ENCODE peak calls at places on chromosomes 13 and 19, in ten cellular contexts. U is COR-L47; X is thoracic aorta; W is ovary; V is head of caudate nucleus; C is heart right ventricle; K is aorta; D is AG04450; Q is stimulated activated CD4-positive, alpha-beta T cell treated with anti-CD3 and anti-CD28 coated beads, Interleukin-4, amount 100 ng/mL, for 1 hour; L is LoVo. H is an unnamed sample.
A peak's percentile ranks its signal among the peaks of the same experiment; 100 is the strongest.

GRCh38 chr19:51637362-51637978 is 7.3 kb upstream of the SIGLEC5 start:
- DNase-seq in C (no peak), K (no peak), X (no peak), V (no peak), W (no peak), U (no peak), L (no peak), Q (no peak), D (no peak), H (no peak)

GRCh38 chr13:42369071-42369795 is 97.3 kb downstream of the AKAP11 start:
- DNase-seq in C (no peak), K (no peak), D (no peak), W (no peak), V (no peak), Q (no peak), X (no peak), U (no peak), L (no peak), H (no peak)

GRCh38 chr19:49097453-49098288 is 12.4 kb downstream of the SNRNP70 start:
- DNase-seq in X (no peak), U (peak; percentile 41), K (peak; percentile 74), C (peak; percentile 56), D (peak; percentile 53), L (peak; percentile 65), W (peak; percentile 72), Q (peak; percentile 69), V (peak; percentile 82), H (peak; percentile 15)

GRCh38 chr13:39417131-39417530 is 185.9 kb downstream of the LHFPL6 start:
- DNase-seq in X (no peak), L (no peak), V (peak; percentile 40), U (peak; percentile 13), D (no peak), C (no peak), Q (no peak), W (no peak), K (no peak), H (no peak)

GRCh38 chr19:54325194-54325621 is 12.2 kb upstream of the LILRA5 start:
- DNase-seq in D (no peak), K (no peak), W (no peak), U (no peak), X (no peak), C (no peak), Q (peak; percentile 13), L (peak; percentile 50), V (peak; percentile 64), H (peak; percentile 2)

GRCh38 chr19:17873661-17874422 is 2.1 kb downstream of the SLC5A5 start:
- DNase-seq in D (no peak), Q (peak; percentile 76), K (no peak), X (no peak), V (no peak), L (no peak), C (no peak), W (no peak), U (no peak), H (no peak)

GRCh38 chr19:39502640-39503417 is 4.1 kb downstream of the DLL3 start:
- DNase-seq in X (no peak), W (peak; percentile 55), K (peak; percentile 73), U (no peak), Q (peak; percentile 79), V (no peak), L (peak; percentile 62), D (no peak), C (peak; percentile 24), H (peak; percentile 21)

GRCh38 chr13:44583126-44583525 is 7.0 kb upstream of the TSC22D1 start:
- DNase-seq in K (no peak), V (no peak), U (no peak), L (no peak), W (no peak), X (no peak), Q (no peak), D (no peak), C (no peak), H (no peak)

GRCh38 chr19:13841339-13842293 is 35.3 kb upstream of the NANOS3 start:
- DNase-seq in D (no peak), V (no peak), Q (no peak), L (no peak), W (no peak), U (no peak), K (peak; percentile 80), X (no peak), C (peak; percentile 74), H (no peak)

GRCh38 chr13:34046457-34046856 is 228.5 kb downstream of the RFC3 start:
- DNase-seq in V (no peak), D (no peak), Q (no peak), U (no peak), X (no peak), W (no peak), K (no peak), C (no peak), L (no peak), H (no peak)

GRCh38 chr19:6662692-6663091 is 7.3 kb downstream of the TNFSF14 start:
- DNase-seq in L (no peak), K (no peak), U (no peak), X (no peak), C (no peak), Q (no peak), V (no peak), W (no peak), D (no peak), H (no peak)

GRCh38 chr19:45922281-45922680 is 7.7 kb upstream of the NANOS2 start:
- DNase-seq in L (no peak), D (no peak), V (no peak), W (no peak), X (no peak), U (no peak), K (no peak), C (no peak), Q (no peak), H (no peak)

GRCh38 chr13:76758257-76758656 is 127.9 kb downstream of the KCTD12 start:
- DNase-seq in X (no peak), C (no peak), K (no peak), D (no peak), V (no peak), Q (no peak), U (no peak), W (no peak), L (no peak), H (no peak)

GRCh38 chr13:48138270-48138669 is 43.4 kb upstream of the MED4 start:
- DNase-seq in U (no peak), Q (no peak), W (no peak), C (no peak), V (peak; percentile 1), K (no peak), D (no peak), X (no peak), L (no peak), H (no peak)

GRCh38 chr19:50242586-50242985 is 39.2 kb downstream of the MYH14 start:
- DNase-seq in D (no peak), C (no peak), U (no peak), V (no peak), W (no peak), Q (no peak), L (no peak), X (no peak), K (no peak), H (no peak)

GRCh38 chr19:47021536-47022139 is 2.0 kb downstream of the NPAS1 start:
- DNase-seq in D (no peak), V (no peak), U (no peak), K (no peak), W (no peak), C (no peak), Q (no peak), X (no peak), L (no peak), H (no peak)